ENCODE peak calls at places on chromosome 5, in ten cellular contexts. H is endothelial cell; C is MCF 10A; K is OCI-LY7; R is bronchial epithelial cell; M is H9; I is CD4-positive, alpha-beta T cell; J is ovary; P is retinal pigment epithelial cell; U is nephron progenitor cell. Z is an unnamed sample.

GRCh38 chr5:115602585-115603125 is 376 bp upstream of the TICAM2 start:
- DNase-seq in H (no peak), K (no peak), U (no peak), C (no peak), I (no peak), M (no peak), P (no peak), R (peak), J (no peak), Z (no peak)

GRCh38 chr5:154646841-154647759 is 108.1 kb upstream of the LARP1 start:
- DNase-seq in C (no peak), R (peak), I (no peak), U (peak), K (no peak), H (peak), M (peak), P (peak), J (peak), Z (peak)

GRCh38 chr5:139872052-139872766 is 76.6 kb downstream of the PSD2 start:
- DNase-seq in H (no peak), U (peak), R (no peak), K (no peak), I (no peak), M (no peak), P (no peak), J (no peak), C (no peak), Z (no peak)

GRCh38 chr5:115842089-115842881 is 550 bp downstream of the AP3S1 start:
- DNase-seq in R (no peak), M (no peak), I (no peak), J (no peak), K (peak), C (peak), H (peak), U (peak), P (no peak), Z (peak)

GRCh38 chr5:33975846-33976245 is 8.6 kb downstream of the SLC45A2 start:
- DNase-seq in J (no peak), M (no peak), R (no peak), C (no peak), P (no peak), U (no peak), I (no peak), K (no peak), H (no peak), Z (no peak)

GRCh38 chr5:154444559-154445421 is 1.0 kb upstream of the SAP30L start:
- DNase-seq in P (no peak), U (peak), C (peak), K (peak), I (no peak), J (no peak), M (peak), H (peak), R (peak), Z (no peak)

GRCh38 chr5:115423051-115423450 is 121.5 kb downstream of the FEM1C start:
- DNase-seq in M (no peak), J (no peak), P (no peak), C (peak), I (no peak), R (peak), K (no peak), U (no peak), H (no peak), Z (no peak)

GRCh38 chr5:123134653-123135181 is 45.7 kb downstream of the PRDM6 start:
- DNase-seq in I (no peak), P (no peak), K (no peak), C (no peak), M (no peak), U (no peak), J (no peak), R (no peak), H (no peak), Z (no peak)

GRCh38 chr5:130141689-130142320 is 237.5 kb downstream of the CHSY3 start:
- DNase-seq in U (peak), R (peak), I (no peak), P (no peak), K (no peak), C (peak), J (no peak), H (peak), M (peak), Z (no peak)

GRCh38 chr5:132491368-132492364 is 1.1 kb upstream of the IRF1 start:
- DNase-seq in P (no peak), K (no peak), C (peak), H (no peak), J (no peak), M (peak), R (no peak), I (no peak), U (no peak), Z (no peak)

GRCh38 chr5:132489051-132489770 is 1.4 kb downstream of the IRF1 start:
- DNase-seq in U (no peak), P (no peak), I (no peak), C (no peak), K (peak), H (no peak), R (no peak), M (peak), J (no peak), Z (no peak)

GRCh38 chr5:132490484-132491367 is at the start of gene IRF1:
- DNase-seq in H (peak), J (peak), R (peak), C (peak), U (peak), P (peak), I (peak), M (peak), K (peak), Z (no peak)

GRCh38 chr5:132488590-132488989 is 2.0 kb downstream of the IRF1 start:
- DNase-seq in P (no peak), C (no peak), K (no peak), M (no peak), H (no peak), U (no peak), J (no peak), I (no peak), R (peak), Z (no peak)

GRCh38 chr5:132489871-132490483 is 596 bp downstream of the IRF1 start:
- DNase-seq in H (no peak), P (no peak), U (no peak), J (peak), R (no peak), I (no peak), M (peak), C (peak), K (peak), Z (no peak)
- TF ChIP-seq CTCF in H (peak), P (no peak), U (no peak), J (no peak), R (peak), I (peak), M (no peak), C (no peak), K (peak), Z (no peak)

GRCh38 chr5:60687927-60688720 is 11.8 kb downstream of the DEPDC1B start:
- DNase-seq in H (no peak), J (no peak), M (no peak), R (peak), I (no peak), K (no peak), U (no peak), C (peak), P (no peak), Z (no peak)
- TF ChIP-seq CTCF in H (peak), J (no peak), M (peak), R (peak), I (no peak), K (peak), U (no peak), C (peak), P (peak), Z (peak)

GRCh38 chr5:57412680-57413079 is 69.9 kb downstream of the ACTBL2 start:
- DNase-seq in M (no peak), P (no peak), J (no peak), C (no peak), K (no peak), R (no peak), U (no peak), I (no peak), H (no peak), Z (no peak)

GRCh38 chr5:57408285-57408684 is 74.3 kb downstream of the ACTBL2 start:
- DNase-seq in I (no peak), R (no peak), H (no peak), K (no peak), U (no peak), C (no peak), M (no peak), J (no peak), P (no peak), Z (no peak)

GRCh38 chr5:57408714-57409113 is 73.9 kb downstream of the ACTBL2 start:
- DNase-seq in P (no peak), M (no peak), C (no peak), J (no peak), H (no peak), I (no peak), U (no peak), K (no peak), R (no peak), Z (no peak)

GRCh38 chr5:57412010-57412409 is 70.6 kb downstream of the ACTBL2 start:
- DNase-seq in R (peak), J (no peak), C (no peak), U (no peak), H (no peak), P (no peak), I (no peak), M (no peak), K (no peak), Z (no peak)

DNA sequence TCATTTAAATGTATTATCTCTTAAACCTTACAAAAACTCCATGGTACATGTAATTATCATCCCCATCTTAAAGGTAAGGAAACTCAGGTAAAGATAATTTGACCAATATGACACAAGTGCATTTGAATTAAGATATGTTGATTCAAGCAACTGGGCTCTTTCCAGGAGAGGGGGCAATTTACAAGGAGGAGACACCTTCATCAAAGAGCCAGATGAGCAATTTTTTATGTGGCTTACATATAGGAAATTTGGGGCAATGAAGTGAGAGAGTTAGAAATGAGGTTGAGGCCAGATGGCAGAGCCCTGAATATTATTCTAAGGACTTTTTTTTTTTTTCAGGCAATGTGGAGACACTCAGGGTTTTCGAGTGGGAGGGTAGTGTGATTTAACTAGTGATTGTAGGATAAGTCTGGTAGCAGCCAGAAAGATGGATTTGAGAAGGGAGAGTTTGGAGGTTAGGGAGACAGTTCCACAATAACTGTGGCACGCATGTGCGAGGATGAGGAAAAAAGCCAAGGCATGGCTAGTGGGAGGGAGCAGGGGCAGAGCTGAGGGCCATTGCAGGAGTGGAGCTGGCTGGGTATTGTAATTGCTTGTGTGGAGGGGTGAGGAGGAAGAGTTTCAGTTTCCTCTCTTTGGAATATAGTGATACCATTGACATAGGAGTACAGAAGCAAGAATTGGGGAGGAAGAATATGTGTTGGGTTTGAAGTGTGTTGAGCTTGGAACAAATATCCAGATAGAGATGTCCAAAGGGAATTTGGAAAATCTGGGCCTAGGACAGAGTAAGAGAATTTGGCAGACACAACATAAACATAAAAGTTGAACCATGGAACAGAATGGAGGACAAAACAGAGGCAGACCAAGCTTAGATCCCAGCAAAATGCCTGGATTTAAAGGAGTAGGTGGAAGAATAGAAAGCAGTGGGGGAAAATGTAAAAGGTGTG is 72.0 kb downstream of the ACTBL2 start:
- DNase-seq in J (no peak), R (no peak), H (no peak), M (no peak), U (no peak), C (no peak), K (no peak), P (no peak), I (no peak), Z (no peak)
- TF ChIP-seq CTCF in J (no peak), R (no peak), H (no peak), M (no peak), U (no peak), C (no peak), K (no peak), P (no peak), I (no peak), Z (peak)

GRCh38 chr5:102789469-102789868 is 34.4 kb downstream of the PAM start:
- DNase-seq in I (no peak), U (no peak), K (no peak), J (no peak), H (no peak), P (no peak), C (no peak), M (no peak), R (no peak), Z (no peak)

GRCh38 chr5:102794047-102794446 is 38.9 kb downstream of the PAM start:
- DNase-seq in R (no peak), K (no peak), I (no peak), U (no peak), J (no peak), H (no peak), C (no peak), M (no peak), P (no peak), Z (no peak)

GRCh38 chr5:102795546-102795945 is 40.4 kb downstream of the PAM start:
- DNase-seq in M (no peak), H (no peak), K (no peak), R (no peak), U (no peak), J (no peak), C (no peak), I (no peak), P (no peak), Z (no peak)

GRCh38 chr5:102794677-102795331 is 39.7 kb downstream of the PAM start:
- DNase-seq in K (no peak), P (no peak), R (peak), U (no peak), C (no peak), M (peak), I (no peak), J (no peak), H (no peak), Z (no peak)

GRCh38 chr5:102792705-102793104 is 37.6 kb downstream of the PAM start:
- DNase-seq in C (peak), H (no peak), I (no peak), K (peak), M (no peak), J (no peak), P (no peak), R (peak), U (no peak), Z (no peak)
- TF ChIP-seq CTCF in C (peak), H (no peak), I (no peak), K (peak), M (peak), J (no peak), P (peak), R (peak), U (no peak), Z (peak)

GRCh38 chr5:58902765-58903164 is 319.9 kb downstream of the RAB3C start:
- DNase-seq in I (no peak), M (no peak), C (no peak), H (no peak), J (no peak), P (no peak), U (no peak), K (no peak), R (no peak), Z (no peak)
- TF ChIP-seq CTCF in I (no peak), M (no peak), C (no peak), H (no peak), J (no peak), P (no peak), U (no peak), K (no peak), R (no peak), Z (peak)

DNA sequence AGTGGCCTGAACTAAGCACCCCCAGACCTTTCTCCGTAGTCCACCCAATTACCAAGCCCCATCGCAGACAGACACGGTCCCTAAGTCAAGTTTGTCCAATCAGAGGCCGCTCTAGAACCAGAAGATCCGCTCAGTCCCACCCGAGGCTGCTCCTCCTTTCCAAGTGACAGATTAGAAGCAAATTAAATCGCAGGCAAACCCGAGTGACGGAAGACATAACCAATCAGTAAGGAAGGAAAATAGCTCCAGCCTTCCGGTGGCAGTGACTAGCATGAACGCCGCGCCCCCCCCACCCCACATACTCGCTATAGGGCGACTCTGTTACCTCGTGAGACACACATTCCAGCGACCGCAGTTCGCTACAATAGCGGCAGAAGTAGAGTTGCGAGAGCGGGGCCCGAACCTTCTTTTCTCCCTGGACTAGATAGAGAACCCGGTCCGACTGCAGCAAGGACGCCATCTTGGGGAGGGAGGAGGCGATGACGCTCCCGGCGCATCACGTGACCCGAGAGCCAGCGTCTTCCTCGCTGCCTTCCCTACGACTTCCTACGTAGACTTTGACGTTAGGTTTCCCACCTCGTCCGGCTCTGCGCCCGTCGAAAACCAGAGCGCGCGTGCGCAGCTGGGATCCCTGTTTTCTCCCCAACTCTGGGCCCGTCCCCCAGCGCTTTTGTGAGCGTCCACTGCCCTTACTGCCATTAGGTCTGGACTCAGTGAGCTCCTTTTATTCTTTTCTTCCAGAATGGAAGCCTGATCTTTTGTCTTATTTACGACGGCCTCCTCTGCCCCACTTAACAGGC is at the start of gene DCTN4:
- DNase-seq in M (peak), R (peak), I (peak), P (peak), U (peak), C (peak), H (peak), J (peak), K (peak), Z (peak)
- TF ChIP-seq CTCF in M (no peak), R (no peak), I (no peak), P (no peak), U (no peak), C (no peak), H (no peak), J (no peak), K (no peak), Z (peak)

GRCh38 chr5:80712914-80713313 is 58.1 kb upstream of the DHFR start:
- DNase-seq in U (no peak), H (no peak), J (no peak), P (no peak), I (no peak), C (no peak), M (no peak), K (no peak), R (no peak), Z (no peak)

GRCh38 chr5:80713640-80714039 is 58.9 kb upstream of the DHFR start:
- DNase-seq in P (no peak), U (no peak), C (no peak), M (no peak), H (no peak), K (no peak), J (no peak), R (peak), I (no peak), Z (no peak)

GRCh38 chr5:80714570-80715298 is 60.0 kb upstream of the DHFR start:
- DNase-seq in M (no peak), H (no peak), P (no peak), R (peak), C (no peak), I (no peak), K (no peak), J (no peak), U (no peak), Z (no peak)

GRCh38 chr5:80711216-80711615 is 56.4 kb upstream of the DHFR start:
- DNase-seq in R (no peak), H (no peak), J (no peak), M (no peak), U (no peak), K (no peak), P (no peak), I (no peak), C (no peak), Z (no peak)

DNA sequence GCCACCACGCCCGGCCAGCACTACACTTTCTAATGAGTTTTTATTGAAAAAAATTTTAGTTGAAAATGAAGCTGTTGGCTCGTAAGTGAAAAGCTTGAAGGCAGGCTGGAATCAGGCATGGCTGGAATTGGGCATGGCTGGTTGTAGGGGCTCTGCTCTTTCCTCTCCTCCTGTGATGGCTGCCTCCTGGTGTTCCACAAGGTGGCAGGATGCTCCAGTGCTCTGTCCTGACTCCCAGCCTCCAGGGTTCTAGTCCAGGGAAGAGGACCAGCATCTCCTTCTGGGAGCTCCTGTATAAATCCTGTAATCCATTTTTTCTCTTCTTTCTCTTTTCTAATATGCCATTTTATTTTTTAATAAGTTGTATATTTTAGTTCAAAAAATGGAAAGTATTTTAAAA is 57.2 kb upstream of the DHFR start:
- DNase-seq in C (peak), K (no peak), M (peak), U (peak), P (no peak), H (peak), R (peak), I (no peak), J (no peak), Z (no peak)
- TF ChIP-seq CTCF in C (peak), K (peak), M (peak), U (peak), P (peak), H (no peak), R (peak), I (no peak), J (no peak), Z (peak)

DNA sequence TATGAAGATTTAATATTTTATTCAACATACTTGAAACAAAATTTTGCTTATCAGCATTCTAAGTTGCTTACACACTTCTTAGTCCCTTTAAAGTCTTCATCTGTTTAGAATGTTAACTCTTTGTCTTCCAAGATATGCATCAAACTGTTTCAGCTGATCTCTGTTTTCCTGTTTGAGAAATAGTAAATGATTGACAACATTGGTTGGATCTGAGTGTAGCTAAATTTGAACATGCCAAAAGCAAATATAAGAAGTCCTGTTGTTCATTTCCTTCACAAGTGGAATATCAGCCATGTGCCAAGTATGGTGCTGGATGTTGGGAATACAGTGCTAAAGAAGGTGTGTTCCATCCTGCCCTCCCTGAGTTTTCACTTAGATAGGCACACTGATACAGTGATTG is 430.4 kb downstream of the EBF1 start:
- DNase-seq in C (no peak), R (no peak), U (no peak), H (no peak), M (no peak), P (no peak), K (no peak), I (no peak), J (no peak), Z (no peak)
- TF ChIP-seq CTCF in C (no peak), R (no peak), U (no peak), H (no peak), M (no peak), P (no peak), K (no peak), I (no peak), J (no peak), Z (no peak)

GRCh38 chr5:147393866-147394265 is 116.0 kb downstream of the DPYSL3 start:
- DNase-seq in I (no peak), C (no peak), J (no peak), M (peak), P (no peak), H (peak), U (peak), K (no peak), R (no peak), Z (no peak)
- TF ChIP-seq CTCF in I (no peak), C (peak), J (no peak), M (peak), P (peak), H (peak), U (peak), K (no peak), R (peak), Z (peak)

Z was measured in chondrocyte.